ENCODE peak calls at places on chromosomes 11 and 22, in seven cellular contexts. S is IMR-90, X is mesendoderm, I is mesenchymal stem cell, E is H9, T is neuronal stem cell, Q is H1. R is an unnamed sample.

GRCh38 chr11:10139656-10140055 is 154.4 kb downstream of the SBF2 start:
- DNase-seq in S (peak; percentile 68), X (no peak), I (peak; percentile 38), E (no peak), T (no peak), Q (no peak), R (no peak)

GRCh38 chr11:130115218-130115617 is 44.4 kb upstream of the ST14 start:
- DNase-seq in S (peak; percentile 41), X (no peak), I (no peak), E (no peak), T (no peak), Q (no peak), R (no peak)

GRCh38 chr11:11251394-11251970 is 101.6 kb downstream of the CSNK2A3 start:
- DNase-seq in S (no peak), X (no peak), I (no peak), E (no peak), T (no peak), Q (no peak), R (no peak)

GRCh38 chr11:35918716-35919115 is 25.1 kb upstream of the LDLRAD3 start:
- DNase-seq in S (no peak), X (no peak), I (no peak), E (no peak), T (peak; percentile 21), Q (no peak), R (no peak)

GRCh38 chr11:75334976-75335375 is 16.5 kb downstream of the ARRB1 start:
- DNase-seq in S (no peak), X (peak; percentile 92), I (peak; percentile 71), E (peak; percentile 81), T (no peak), Q (no peak), R (peak; percentile 78)

GRCh38 chr22:19717691-19718254 is 3.5 kb downstream of the SEPTIN5 start:
- DNase-seq in S (peak; percentile 52), X (peak; percentile 56), I (peak; percentile 54), E (peak; percentile 65), T (no peak), Q (no peak), R (peak; percentile 90)

GRCh38 chr11:106398396-106399074 is 321.1 kb downstream of the AASDHPPT start:
- DNase-seq in S (peak; percentile 57), X (no peak), I (peak; percentile 58), E (no peak), T (no peak), Q (no peak), R (no peak)

GRCh38 chr11:130725417-130726233 is 190.7 kb downstream of the SNX19 start:
- DNase-seq in S (peak; percentile 44), X (no peak), I (peak; percentile 30), E (no peak), T (no peak), Q (no peak), R (no peak)

GRCh38 chr22:36918730-36919129 is 5.3 kb downstream of the CSF2RB start:
- DNase-seq in S (no peak), X (no peak), I (no peak), E (no peak), T (no peak), Q (no peak), R (no peak)

GRCh38 chr11:119830400-119830799 is 101.4 kb upstream of the NECTIN1 start:
- DNase-seq in S (no peak), X (no peak), I (no peak), E (no peak), T (no peak), Q (no peak), R (no peak)

GRCh38 chr11:117882539-117882938 is 6.1 kb upstream of the FXYD6 start:
- DNase-seq in S (no peak), X (no peak), I (peak; percentile 25), E (no peak), T (no peak), Q (no peak), R (no peak)

GRCh38 chr11:11843233-11843632 is 1.5 kb downstream of the USP47 start:
- DNase-seq in S (peak; percentile 94), X (no peak), I (peak; percentile 94), E (no peak), T (no peak), Q (no peak), R (peak; percentile 90)

GRCh38 chr22:20660441-20661054 is 113.4 kb upstream of the SERPIND1 start:
- DNase-seq in S (no peak), X (no peak), I (no peak), E (no peak), T (no peak), Q (no peak), R (no peak)

GRCh38 chr11:70466154-70466553 is 67.8 kb downstream of the CTTN start:
- DNase-seq in S (peak; percentile 15), X (peak; percentile 52), I (peak; percentile 28), E (no peak), T (no peak), Q (no peak), R (peak; percentile 59)

GRCh38 chr22:22753526-22754267 is 109.3 kb downstream of the GGTLC2 start:
- DNase-seq in S (peak; percentile 21), X (peak; percentile 77), I (peak; percentile 2), E (peak; percentile 86), T (peak; percentile 31), Q (no peak), R (peak; percentile 74)

GRCh38 chr11:75508051-75508561 is 17.6 kb downstream of the GDPD5 start:
- DNase-seq in S (no peak), X (no peak), I (no peak), E (no peak), T (no peak), Q (no peak), R (peak; percentile 80)

GRCh38 chr11:107359701-107360100 is 97.9 kb downstream of the CWF19L2 start:
- DNase-seq in S (peak; percentile 14), X (peak; percentile 86), I (no peak), E (no peak), T (no peak), Q (no peak), R (peak; percentile 85)

GRCh38 chr11:87870081-87870480 is 305.2 kb downstream of the RAB38 start:
- DNase-seq in S (peak; percentile 2), X (no peak), I (no peak), E (no peak), T (no peak), Q (no peak), R (no peak)

GRCh38 chr22:44680058-44680457 is 21.9 kb upstream of the PRR5 start:
- DNase-seq in S (no peak), X (no peak), I (no peak), E (no peak), T (no peak), Q (no peak), R (no peak)

DNA sequence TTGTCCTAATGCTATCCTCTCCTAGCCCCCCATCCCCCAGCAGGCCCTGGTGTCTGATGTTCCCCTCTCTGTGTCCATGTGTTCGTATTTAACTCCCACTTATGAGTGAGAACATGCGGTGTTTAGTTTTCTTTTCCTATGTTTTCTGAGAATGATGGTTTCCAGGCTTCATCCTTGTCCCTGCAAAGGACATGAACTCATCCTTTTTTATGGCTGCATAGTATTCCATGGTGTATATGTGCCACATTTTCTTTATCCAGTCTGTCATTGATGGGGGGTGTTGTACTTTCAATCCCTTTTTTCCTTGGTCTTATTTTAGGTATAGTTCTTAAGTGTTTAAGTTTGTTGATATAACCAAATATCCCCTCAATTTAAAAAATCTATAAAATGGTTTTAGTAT is 23.9 kb downstream of the EP300 start:
- DNase-seq in S (no peak), X (no peak), I (no peak), E (no peak), T (no peak), Q (no peak), R (no peak)
- H2BK120ac ChIP-seq in S (no peak overlapping the region), X (no peak overlapping the region), I (no peak overlapping the region), E (no peak overlapping the region), T (no peak overlapping the region), Q (no peak overlapping the region), R (no peak overlapping the region)

GRCh38 chr22:43301866-43302265 is 41.3 kb downstream of the SCUBE1 start:
- DNase-seq in S (no peak), X (no peak), I (no peak), E (no peak), T (no peak), Q (no peak), R (no peak)

GRCh38 chr22:43300891-43301676 is 42.1 kb downstream of the SCUBE1 start:
- DNase-seq in S (no peak), X (no peak), I (no peak), E (no peak), T (no peak), Q (no peak), R (peak; percentile 32)

GRCh38 chr22:43298062-43298801 is 44.9 kb downstream of the SCUBE1 start:
- DNase-seq in S (no peak), X (no peak), I (no peak), E (no peak), T (no peak), Q (no peak), R (no peak)

GRCh38 chr22:43297246-43298061 is 45.7 kb downstream of the SCUBE1 start:
- DNase-seq in S (no peak), X (no peak), I (no peak), E (no peak), T (no peak), Q (no peak), R (no peak)

GRCh38 chr22:43299736-43300135 is 43.4 kb downstream of the SCUBE1 start:
- DNase-seq in S (no peak), X (no peak), I (no peak), E (no peak), T (no peak), Q (no peak), R (peak; percentile 57)
- H2BK120ac ChIP-seq in S (no peak overlapping the region), X (no peak overlapping the region), I (no peak overlapping the region), E (no peak overlapping the region), T (no peak overlapping the region), Q (no peak overlapping the region), R (no peak overlapping the region)

GRCh38 chr11:103892603-103893002 is 143.8 kb upstream of the DDI1 start:
- DNase-seq in S (peak; percentile 83), X (peak; percentile 58), I (peak; percentile 75), E (no peak), T (no peak), Q (no peak), R (peak; percentile 19)

GRCh38 chr11:103889679-103890078 is 146.8 kb upstream of the DDI1 start:
- DNase-seq in S (peak; percentile 22), X (no peak), I (no peak), E (no peak), T (no peak), Q (no peak), R (no peak)

GRCh38 chr11:103888541-103888951 is 147.9 kb upstream of the DDI1 start:
- DNase-seq in S (no peak), X (peak; percentile 74), I (no peak), E (no peak), T (no peak), Q (no peak), R (no peak)

GRCh38 chr11:103893366-103893765 is 143.1 kb upstream of the DDI1 start:
- DNase-seq in S (peak; percentile 62), X (no peak), I (no peak), E (no peak), T (no peak), Q (no peak), R (no peak)

GRCh38 chr11:103890654-103891053 is 145.8 kb upstream of the DDI1 start:
- DNase-seq in S (no peak), X (no peak), I (no peak), E (no peak), T (no peak), Q (no peak), R (no peak)
- H2BK120ac ChIP-seq in S (no peak overlapping the region), X (no peak overlapping the region), I (no peak overlapping the region), E (no peak overlapping the region), T (no peak overlapping the region), Q (no peak overlapping the region), R (no peak overlapping the region)

DNA sequence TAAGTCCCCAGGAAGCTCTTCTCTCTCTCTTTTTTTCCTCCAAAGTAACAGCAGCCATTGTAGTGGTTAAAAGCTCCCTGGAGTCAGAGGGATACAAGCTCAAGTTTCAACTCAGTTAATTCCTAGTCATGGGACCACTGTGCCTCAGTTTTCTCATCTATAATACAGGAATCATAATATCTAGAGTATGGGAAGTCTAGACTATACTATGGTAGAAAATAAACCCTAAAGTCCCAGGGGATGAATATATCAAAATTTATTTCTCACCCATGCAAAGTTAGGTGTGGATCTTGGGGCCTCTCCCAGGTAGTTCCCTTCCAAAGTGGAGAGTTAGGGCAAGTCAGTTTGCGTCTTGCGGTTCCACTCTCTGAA is 33.7 kb downstream of the C11orf58 start:
- DNase-seq in S (no peak), X (no peak), I (no peak), E (no peak), T (no peak), Q (no peak), R (no peak)
- H2BK120ac ChIP-seq in S (no peak overlapping the region), X (no peak overlapping the region), I (no peak overlapping the region), E (no peak overlapping the region), T (no peak overlapping the region), Q (no peak overlapping the region), R (no peak overlapping the region)